ENCODE peak calls at places on chromosomes 3 and 15, in four cellular contexts. K is AG10803, O is breast epithelium, S is epithelial cell of esophagus. F is an unnamed sample.

GRCh38 chr15:63492541-63493077 is 11.8 kb upstream of the USP3 start:
- DNase-seq in K (peak), O (no peak), S (peak), F (no peak)

GRCh38 chr3:197336348-197336747 is 37.9 kb upstream of the DLG1 start:
- DNase-seq in K (no peak), O (no peak), S (no peak), F (no peak)

GRCh38 chr3:52197842-52198625 is at the start of gene ALAS1:
- DNase-seq in K (peak), O (peak), S (peak), F (peak)

GRCh38 chr3:194270627-194271458 is 80.3 kb downstream of the CPN2 start:
- DNase-seq in K (peak), O (peak), S (peak), F (peak)

GRCh38 chr15:70100495-70101331 is 3.0 kb upstream of the TLE3 start:
- DNase-seq in K (no peak), O (no peak), S (peak), F (no peak)

GRCh38 chr3:150254199-150254786 is 153.8 kb upstream of the TSC22D2 start:
- DNase-seq in K (no peak), O (no peak), S (no peak), F (no peak)

GRCh38 chr15:101397521-101398003 is 91.9 kb downstream of the PCSK6 start:
- DNase-seq in K (no peak), O (no peak), S (no peak), F (no peak)

GRCh38 chr3:134794950-134795775 is at the start of gene EPHB1:
- DNase-seq in K (peak), O (peak), S (peak), F (peak)

GRCh38 chr15:28208583-28208982 is 109.5 kb upstream of the OCA2 start:
- DNase-seq in K (no peak), O (no peak), S (no peak), F (peak)

GRCh38 chr3:134795776-134796312 is 784 bp downstream of the EPHB1 start:
- DNase-seq in K (peak), O (no peak), S (peak), F (no peak)

GRCh38 chr15:83695901-83696425 is 42.0 kb downstream of the ADAMTSL3 start:
- DNase-seq in K (no peak), O (no peak), S (no peak), F (no peak)

GRCh38 chr15:68113273-68113672 is 59.2 kb downstream of the PIAS1 start:
- DNase-seq in K (peak), O (no peak), S (no peak), F (peak)

GRCh38 chr3:114608293-114608692 is 314.5 kb downstream of the TIGIT start:
- DNase-seq in K (peak), O (no peak), S (peak), F (no peak)

GRCh38 chr15:48406911-48407310 is 75.7 kb downstream of the DUT start:
- DNase-seq in K (no peak), O (no peak), S (no peak), F (no peak)

GRCh38 chr3:187678869-187679268 is 8.7 kb upstream of the SST start:
- DNase-seq in K (peak), O (no peak), S (peak), F (peak)

GRCh38 chr3:104273046-104273649 is 1093.6 kb upstream of the ALCAM start:
- DNase-seq in K (peak), O (no peak), S (peak), F (no peak)

GRCh38 chr15:57218826-57219576 is 157.3 kb upstream of the CGNL1 start:
- DNase-seq in K (peak), O (no peak), S (peak), F (no peak)

GRCh38 chr3:141051641-141052569 is 758 bp downstream of the SPSB4 start:
- DNase-seq in K (no peak), O (no peak), S (no peak), F (no peak)

GRCh38 chr15:71237456-71238188 is 122.4 kb downstream of the THSD4 start:
- DNase-seq in K (peak), O (no peak), S (peak), F (no peak)

GRCh38 chr3:171285287-171285686 is 174.9 kb downstream of the TNIK start:
- DNase-seq in K (no peak), O (no peak), S (peak), F (no peak)

GRCh38 chr3:21979706-21980105 is 228.7 kb upstream of the ZNF385D start:
- DNase-seq in K (peak), O (no peak), S (peak), F (no peak)

GRCh38 chr15:63551400-63551799 is 45.8 kb upstream of the FBXL22 start:
- DNase-seq in K (peak), O (no peak), S (peak), F (no peak)

GRCh38 chr15:46892621-46893160 is 824.6 kb upstream of the SEMA6D start:
- DNase-seq in K (no peak), O (no peak), S (peak), F (no peak)

GRCh38 chr15:80162059-80162554 is 9.3 kb downstream of the FAH start:
- DNase-seq in K (no peak), O (no peak), S (no peak), F (no peak)

GRCh38 chr3:15756505-15756904 is 41.3 kb downstream of the ANKRD28 start:
- DNase-seq in K (no peak), O (no peak), S (no peak), F (no peak)

GRCh38 chr3:34419801-34420200 is 621.4 kb downstream of the PDCD6IP start:
- DNase-seq in K (no peak), O (no peak), S (peak), F (no peak)

GRCh38 chr3:127889461-127889863 is 25.6 kb upstream of the KBTBD12 start:
- DNase-seq in K (peak), O (no peak), S (peak), F (no peak)

GRCh38 chr3:127419641-127420354 is 132.0 kb upstream of the PRR20G start:
- DNase-seq in K (no peak), O (no peak), S (no peak), F (no peak)

GRCh38 chr3:4060608-4061007 is 242.6 kb upstream of the SETMAR start:
- DNase-seq in K (no peak), O (no peak), S (no peak), F (no peak)

GRCh38 chr3:69541059-69541471 is 155.2 kb upstream of the FRMD4B start:
- DNase-seq in K (no peak), O (no peak), S (peak), F (no peak)

GRCh38 chr3:27630892-27631291 is 91.2 kb downstream of the EOMES start:
- DNase-seq in K (peak), O (no peak), S (peak), F (no peak)

GRCh38 chr3:16464499-16465150 is 48.9 kb downstream of the RFTN1 start:
- DNase-seq in K (peak), O (no peak), S (no peak), F (peak)

GRCh38 chr3:142857056-142857455 is 31.8 kb downstream of the PCOLCE2 start:
- DNase-seq in K (no peak), O (no peak), S (peak), F (peak)

GRCh38 chr15:30903497-30904187 is at the start of gene FAN1:
- DNase-seq in K (peak), O (peak), S (peak), F (peak)

GRCh38 chr3:194286747-194287146 is 64.4 kb downstream of the CPN2 start:
- DNase-seq in K (no peak), O (no peak), S (no peak), F (no peak)

GRCh38 chr3:170256597-170256996 is 34.4 kb downstream of the PRKCI start:
- DNase-seq in K (no peak), O (no peak), S (no peak), F (no peak)

DNA sequence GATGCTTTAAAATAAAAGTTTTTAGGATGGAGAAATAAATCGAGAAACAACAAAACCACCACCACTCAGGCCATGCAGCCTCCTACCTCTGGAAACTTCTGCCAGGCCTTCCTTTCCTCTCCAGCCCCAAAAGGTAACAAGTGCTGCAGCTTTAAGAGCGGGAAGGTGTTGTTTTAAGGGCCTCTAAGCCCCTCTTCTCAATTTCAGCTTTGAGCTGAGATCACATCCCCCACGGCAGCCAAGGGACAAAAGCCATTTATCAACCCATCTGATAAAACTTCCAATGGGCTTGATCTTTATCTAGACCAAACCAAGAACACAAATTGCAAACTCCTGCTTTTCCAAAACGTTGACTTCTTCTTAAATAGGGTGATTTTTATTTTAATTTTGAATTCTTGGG is 18.1 kb downstream of the RGMA start:
- DNase-seq in K (no peak), O (no peak), S (no peak), F (no peak)
- H3K4me3 ChIP-seq in K (peak), O (peak), S (peak), F (no peak)

GRCh38 chr15:66008920-66009572 is 139.8 kb downstream of the RAB11A start:
- DNase-seq in K (no peak), O (no peak), S (peak), F (no peak)

GRCh38 chr15:66004618-66005262 is 135.4 kb downstream of the RAB11A start:
- DNase-seq in K (peak), O (no peak), S (peak), F (peak)

GRCh38 chr15:66006986-66007385 is 137.7 kb downstream of the RAB11A start:
- DNase-seq in K (no peak), O (no peak), S (peak), F (no peak)

DNA sequence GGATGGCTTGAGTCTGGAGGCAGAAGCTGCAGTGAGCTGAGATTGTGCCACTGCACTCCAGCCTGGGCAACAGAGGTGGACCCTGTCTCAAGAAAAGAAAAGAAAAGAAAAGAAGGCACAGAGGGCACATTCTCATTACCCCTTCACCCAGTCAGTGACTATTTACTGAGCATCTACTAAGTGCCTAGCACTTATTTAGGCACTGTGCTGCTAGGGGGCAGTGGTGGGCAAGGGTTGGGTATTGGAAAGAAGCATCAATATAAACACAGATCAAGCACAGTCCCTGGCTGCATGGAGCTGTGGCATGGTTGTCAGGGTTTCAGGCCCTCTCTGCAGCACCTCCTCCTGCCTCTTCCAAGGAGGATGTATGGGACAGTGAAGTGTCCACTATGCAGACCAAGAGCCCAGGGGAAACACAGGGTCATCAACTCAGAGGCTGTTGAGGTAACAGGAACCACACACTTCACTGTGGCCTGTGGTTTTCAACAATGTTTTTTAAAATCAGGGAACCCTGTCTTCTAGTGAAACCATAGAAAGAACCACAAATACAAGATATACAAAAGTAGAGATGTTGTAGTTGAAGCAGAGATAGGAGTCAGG is 138.5 kb downstream of the RAB11A start:
- DNase-seq in K (no peak), O (no peak), S (no peak), F (no peak)
- TF ChIP-seq CTCF in K (no peak), O (no peak), S (no peak), F (peak)

GRCh38 chr3:66395635-66396034 is 105.2 kb downstream of the LRIG1 start:
- DNase-seq in K (no peak), O (no peak), S (no peak), F (no peak)

GRCh38 chr3:66392966-66393485 is 107.8 kb downstream of the LRIG1 start:
- DNase-seq in K (no peak), O (no peak), S (no peak), F (no peak)

GRCh38 chr3:66394261-66395249 is 106.3 kb downstream of the LRIG1 start:
- DNase-seq in K (peak), O (no peak), S (no peak), F (no peak)

GRCh38 chr3:66392512-66392911 is 108.3 kb downstream of the LRIG1 start:
- DNase-seq in K (no peak), O (no peak), S (no peak), F (no peak)

DNA sequence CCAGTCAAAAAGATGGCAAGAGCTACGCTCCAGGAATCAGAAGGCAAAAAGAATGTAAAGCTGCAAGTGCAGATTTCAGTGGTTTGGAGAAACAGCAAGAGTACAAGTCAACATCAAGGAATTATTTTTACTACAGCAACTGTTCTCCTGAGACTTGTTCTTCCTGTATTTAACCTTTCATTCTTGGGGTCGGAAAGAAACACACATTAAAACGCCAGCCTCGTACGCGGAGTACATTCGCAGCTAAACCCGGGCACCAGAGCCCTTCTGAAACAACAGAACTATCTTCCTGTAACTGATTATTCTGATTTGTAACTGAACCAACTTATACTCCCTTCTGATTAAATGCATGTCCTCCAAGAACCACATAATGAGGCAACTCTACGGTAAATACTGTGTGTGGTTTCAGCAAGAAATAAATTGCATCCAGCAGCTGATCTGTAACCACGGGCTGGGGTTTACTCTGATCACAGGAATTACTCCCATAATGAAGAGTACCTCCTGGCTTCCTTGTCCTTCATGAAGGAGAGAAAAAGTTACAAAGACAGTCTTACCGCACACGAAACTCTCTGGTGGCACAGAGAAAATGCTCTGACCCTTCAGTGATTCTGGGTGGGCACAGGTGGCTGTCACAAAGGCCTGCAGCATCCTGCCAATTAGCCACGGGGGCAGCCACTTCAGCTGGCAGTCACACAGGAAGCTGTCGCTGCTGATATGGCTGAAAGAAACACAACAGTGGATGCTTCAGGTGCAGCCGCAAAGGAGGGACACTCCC is 107.1 kb downstream of the LRIG1 start:
- DNase-seq in K (peak), O (no peak), S (no peak), F (no peak)
- H3K4me3 ChIP-seq in K (no peak), O (no peak), S (no peak), F (no peak)

GRCh38 chr15:55993111-55993803 is at the start of gene NEDD4:
- DNase-seq in K (peak), O (peak), S (peak), F (peak)
- TF ChIP-seq CTCF in K (peak), O (no peak), S (peak), F (peak)

GRCh38 chr3:132135628-132136333 is 101.0 kb upstream of the CPNE4 start:
- DNase-seq in K (peak), O (no peak), S (peak), F (no peak)
- H3K4me3 ChIP-seq in K (peak), O (no peak), S (peak), F (no peak)

DNA sequence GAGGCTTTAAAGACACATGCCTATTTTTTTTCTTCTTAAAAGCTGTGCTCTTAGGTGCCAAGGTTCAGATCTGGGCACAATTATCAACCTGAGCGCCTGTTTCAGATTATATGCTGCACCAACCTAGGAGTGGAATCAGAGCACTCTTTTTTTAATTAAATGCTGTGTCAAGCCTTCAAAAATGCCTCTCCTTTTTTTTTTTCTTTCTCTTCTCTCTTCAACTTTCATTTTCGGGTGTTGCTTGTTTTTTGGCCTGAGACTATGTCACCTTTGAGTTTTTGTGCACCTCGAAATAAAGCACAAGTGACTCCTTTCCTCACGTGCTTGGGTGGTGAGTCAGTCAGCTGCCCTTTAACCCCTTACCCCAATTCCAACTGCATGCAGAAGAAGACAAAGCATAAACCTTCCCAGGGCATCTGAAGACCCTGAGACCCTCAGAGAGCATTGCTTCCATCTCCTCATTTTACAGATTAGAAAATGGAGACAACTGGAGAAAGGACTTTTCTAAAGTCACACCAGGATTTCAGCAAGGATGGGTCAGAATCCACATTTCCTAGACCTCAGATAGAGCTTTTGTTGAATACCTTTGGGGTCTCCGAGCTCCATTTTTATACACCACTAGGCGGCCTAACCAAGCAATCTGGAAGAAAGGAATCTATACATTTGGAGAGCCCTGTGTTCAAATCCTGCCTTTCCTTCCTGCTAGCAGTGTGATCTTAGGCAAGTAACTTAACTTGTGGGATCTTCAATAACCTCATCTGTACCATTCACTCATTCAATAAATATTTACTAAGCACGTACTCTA is 631 bp upstream of the PRICKLE2 start:
- DNase-seq in K (no peak), O (no peak), S (no peak), F (no peak)
- TF ChIP-seq CTCF in K (no peak), O (no peak), S (no peak), F (no peak)